ENCODE peak calls at places on chromosomes 7 and 10, in five cellular contexts. One of them, this sample, is unnamed.

GRCh38 chr7:108525327-108525984 is 479 bp downstream of the PNPLA8 start:
- DNase-seq in NCI-H1436: peak; percentile 80
- DNase-seq in HCEC 1CT: peak; percentile 76
- DNase-seq in activated T-cell treated with anti-CD3 and anti-CD28 coated beads, Interleukin-2, amount 50 U/mL, for 4 hours: no peak
- DNase-seq in glutamatergic neuron: no peak
- DNase-seq in this sample: peak; percentile 82

GRCh38 chr7:151677581-151678226 is 158.0 kb upstream of the RHEB start:
- DNase-seq in activated T-cell treated with anti-CD3 and anti-CD28 coated beads, Interleukin-2, amount 50 U/mL, for 4 hours: no peak
- DNase-seq in HCEC 1CT: no peak
- DNase-seq in glutamatergic neuron: no peak
- DNase-seq in NCI-H1436: no peak
- DNase-seq in this sample: no peak

GRCh38 chr10:127017406-127018297 is 112.4 kb downstream of the DOCK1 start:
- DNase-seq in NCI-H1436: no peak
- DNase-seq in HCEC 1CT: no peak
- DNase-seq in activated T-cell treated with anti-CD3 and anti-CD28 coated beads, Interleukin-2, amount 50 U/mL, for 4 hours: no peak
- DNase-seq in glutamatergic neuron: no peak
- DNase-seq in this sample: no peak

GRCh38 chr10:132447446-132448247 is 50.6 kb downstream of the PWWP2B start:
- DNase-seq in activated T-cell treated with anti-CD3 and anti-CD28 coated beads, Interleukin-2, amount 50 U/mL, for 4 hours: peak; percentile 66
- DNase-seq in glutamatergic neuron: peak; percentile 33
- DNase-seq in HCEC 1CT: peak; percentile 52
- DNase-seq in NCI-H1436: no peak
- DNase-seq in this sample: no peak

GRCh38 chr7:2701832-2702593 is 14.0 kb downstream of the AMZ1 start:
- DNase-seq in HCEC 1CT: peak; percentile 14
- DNase-seq in NCI-H1436: no peak
- DNase-seq in glutamatergic neuron: no peak
- DNase-seq in activated T-cell treated with anti-CD3 and anti-CD28 coated beads, Interleukin-2, amount 50 U/mL, for 4 hours: no peak
- DNase-seq in this sample: no peak

GRCh38 chr7:131859162-131859821 is 302.9 kb upstream of the PODXL start:
- DNase-seq in glutamatergic neuron: peak; percentile 83
- DNase-seq in activated T-cell treated with anti-CD3 and anti-CD28 coated beads, Interleukin-2, amount 50 U/mL, for 4 hours: peak; percentile 8
- DNase-seq in HCEC 1CT: peak; percentile 47
- DNase-seq in NCI-H1436: peak; percentile 0
- DNase-seq in this sample: peak; percentile 53

GRCh38 chr7:828793-829561 is 3.3 kb upstream of the SUN1 start:
- DNase-seq in HCEC 1CT: no peak
- DNase-seq in glutamatergic neuron: no peak
- DNase-seq in activated T-cell treated with anti-CD3 and anti-CD28 coated beads, Interleukin-2, amount 50 U/mL, for 4 hours: no peak
- DNase-seq in NCI-H1436: no peak
- DNase-seq in this sample: no peak

GRCh38 chr10:51821045-51821444 is 121.7 kb upstream of the CSTF2T start:
- DNase-seq in HCEC 1CT: no peak
- DNase-seq in glutamatergic neuron: no peak
- DNase-seq in NCI-H1436: no peak
- DNase-seq in activated T-cell treated with anti-CD3 and anti-CD28 coated beads, Interleukin-2, amount 50 U/mL, for 4 hours: no peak
- DNase-seq in this sample: no peak

GRCh38 chr10:130742936-130743675 is 568.4 kb downstream of the TCERG1L start:
- DNase-seq in HCEC 1CT: no peak
- DNase-seq in activated T-cell treated with anti-CD3 and anti-CD28 coated beads, Interleukin-2, amount 50 U/mL, for 4 hours: no peak
- DNase-seq in NCI-H1436: no peak
- DNase-seq in glutamatergic neuron: no peak
- DNase-seq in this sample: no peak

GRCh38 chr10:77989081-77989724 is 40.1 kb downstream of the POLR3A start:
- DNase-seq in HCEC 1CT: no peak
- DNase-seq in glutamatergic neuron: no peak
- DNase-seq in NCI-H1436: no peak
- DNase-seq in activated T-cell treated with anti-CD3 and anti-CD28 coated beads, Interleukin-2, amount 50 U/mL, for 4 hours: no peak
- DNase-seq in this sample: no peak

GRCh38 chr7:156095908-156096539 is 283.8 kb upstream of the SHH start:
- DNase-seq in glutamatergic neuron: no peak
- DNase-seq in activated T-cell treated with anti-CD3 and anti-CD28 coated beads, Interleukin-2, amount 50 U/mL, for 4 hours: no peak
- DNase-seq in NCI-H1436: no peak
- DNase-seq in HCEC 1CT: no peak
- DNase-seq in this sample: no peak

This sample was measured in NCI-H446.